ENCODE peak calls at places on chromosomes 6 and 20, in seven cellular contexts. One of them, this sample, is unnamed.

GRCh38 chr20:32204485-32205115 is 2.9 kb downstream of the PLAGL2 start:
- DNase-seq in breast epithelium: no peak
- DNase-seq in cardiac fibroblast: no peak
- DNase-seq in B cell: no peak
- DNase-seq in progenitor cell of endocrine pancreas: no peak
- DNase-seq in psoas muscle: no peak
- DNase-seq in BE2C: no peak
- DNase-seq in this sample: no peak

GRCh38 chr6:160767019-160767646 is 65.1 kb downstream of the PLG start:
- DNase-seq in cardiac fibroblast: peak
- DNase-seq in psoas muscle: peak
- DNase-seq in breast epithelium: peak
- DNase-seq in BE2C: peak
- DNase-seq in progenitor cell of endocrine pancreas: peak
- DNase-seq in B cell: peak
- DNase-seq in this sample: peak

GRCh38 chr20:19996970-19997369 is 20.2 kb upstream of the NAA20 start:
- DNase-seq in psoas muscle: peak
- DNase-seq in B cell: no peak
- DNase-seq in cardiac fibroblast: no peak
- DNase-seq in progenitor cell of endocrine pancreas: no peak
- DNase-seq in breast epithelium: no peak
- DNase-seq in BE2C: no peak
- DNase-seq in this sample: no peak

GRCh38 chr20:3436864-3437574 is 29.6 kb upstream of the DNAAF9 start:
- DNase-seq in B cell: no peak
- DNase-seq in progenitor cell of endocrine pancreas: no peak
- DNase-seq in breast epithelium: no peak
- DNase-seq in cardiac fibroblast: no peak
- DNase-seq in BE2C: no peak
- DNase-seq in psoas muscle: no peak
- DNase-seq in this sample: no peak

GRCh38 chr20:62064788-62065668 is 653 bp downstream of the TAF4 start:
- DNase-seq in B cell: no peak
- DNase-seq in cardiac fibroblast: no peak
- DNase-seq in psoas muscle: peak
- DNase-seq in breast epithelium: peak
- DNase-seq in BE2C: peak
- DNase-seq in progenitor cell of endocrine pancreas: no peak
- DNase-seq in this sample: no peak

GRCh38 chr20:48986899-48987298 is 59.2 kb upstream of the CSE1L start:
- DNase-seq in breast epithelium: no peak
- DNase-seq in progenitor cell of endocrine pancreas: no peak
- DNase-seq in cardiac fibroblast: peak
- DNase-seq in B cell: no peak
- DNase-seq in psoas muscle: no peak
- DNase-seq in BE2C: peak
- DNase-seq in this sample: no peak

GRCh38 chr20:8856668-8857067 is 212.2 kb upstream of the PLCB4 start:
- DNase-seq in BE2C: no peak
- DNase-seq in breast epithelium: no peak
- DNase-seq in B cell: no peak
- DNase-seq in psoas muscle: no peak
- DNase-seq in progenitor cell of endocrine pancreas: no peak
- DNase-seq in cardiac fibroblast: no peak
- DNase-seq in this sample: no peak

GRCh38 chr6:152225231-152225934 is 411.8 kb downstream of the SYNE1 start:
- DNase-seq in progenitor cell of endocrine pancreas: no peak
- DNase-seq in cardiac fibroblast: no peak
- DNase-seq in psoas muscle: no peak
- DNase-seq in B cell: no peak
- DNase-seq in breast epithelium: no peak
- DNase-seq in BE2C: no peak
- DNase-seq in this sample: no peak

GRCh38 chr20:46735436-46735835 is 26.0 kb downstream of the SLC2A10 start:
- DNase-seq in progenitor cell of endocrine pancreas: no peak
- DNase-seq in B cell: no peak
- DNase-seq in breast epithelium: no peak
- DNase-seq in psoas muscle: no peak
- DNase-seq in BE2C: no peak
- DNase-seq in cardiac fibroblast: no peak
- DNase-seq in this sample: no peak

GRCh38 chr20:46551508-46552280 is 1.2 kb upstream of the OCSTAMP start:
- DNase-seq in B cell: no peak
- DNase-seq in cardiac fibroblast: no peak
- DNase-seq in progenitor cell of endocrine pancreas: no peak
- DNase-seq in psoas muscle: no peak
- DNase-seq in BE2C: no peak
- DNase-seq in breast epithelium: no peak
- DNase-seq in this sample: no peak

GRCh38 chr20:43744121-43744520 is 17.3 kb upstream of the GTSF1L start:
- DNase-seq in breast epithelium: no peak
- DNase-seq in B cell: no peak
- DNase-seq in cardiac fibroblast: peak
- DNase-seq in BE2C: no peak
- DNase-seq in progenitor cell of endocrine pancreas: no peak
- DNase-seq in psoas muscle: no peak
- DNase-seq in this sample: no peak

GRCh38 chr6:93684339-93684738 is 265.0 kb upstream of the EPHA7 start:
- DNase-seq in psoas muscle: no peak
- DNase-seq in BE2C: no peak
- DNase-seq in B cell: no peak
- DNase-seq in breast epithelium: no peak
- DNase-seq in cardiac fibroblast: peak
- DNase-seq in progenitor cell of endocrine pancreas: no peak
- DNase-seq in this sample: no peak

GRCh38 chr6:51480040-51480439 is 607.4 kb downstream of the PKHD1 start:
- DNase-seq in progenitor cell of endocrine pancreas: no peak
- DNase-seq in cardiac fibroblast: no peak
- DNase-seq in BE2C: no peak
- DNase-seq in breast epithelium: no peak
- DNase-seq in B cell: no peak
- DNase-seq in psoas muscle: no peak
- DNase-seq in this sample: no peak

GRCh38 chr6:142796571-142796970 is 148.4 kb downstream of the HIVEP2 start:
- DNase-seq in psoas muscle: no peak
- DNase-seq in progenitor cell of endocrine pancreas: no peak
- DNase-seq in BE2C: no peak
- DNase-seq in cardiac fibroblast: peak
- DNase-seq in breast epithelium: no peak
- DNase-seq in B cell: no peak
- DNase-seq in this sample: peak

GRCh38 chr6:138991206-138991605 is 3.2 kb upstream of the REPS1 start:
- DNase-seq in BE2C: no peak
- DNase-seq in psoas muscle: no peak
- DNase-seq in breast epithelium: no peak
- DNase-seq in cardiac fibroblast: no peak
- DNase-seq in B cell: no peak
- DNase-seq in progenitor cell of endocrine pancreas: no peak
- DNase-seq in this sample: no peak

GRCh38 chr6:142304241-142304640 is 2.4 kb downstream of the ADGRG6 start:
- DNase-seq in breast epithelium: no peak
- DNase-seq in progenitor cell of endocrine pancreas: no peak
- DNase-seq in B cell: no peak
- DNase-seq in cardiac fibroblast: no peak
- DNase-seq in psoas muscle: no peak
- DNase-seq in BE2C: no peak
- DNase-seq in this sample: no peak

GRCh38 chr20:62030834-62031434 is 34.7 kb downstream of the TAF4 start:
- DNase-seq in progenitor cell of endocrine pancreas: no peak
- DNase-seq in breast epithelium: no peak
- DNase-seq in B cell: peak
- DNase-seq in psoas muscle: peak
- DNase-seq in BE2C: no peak
- DNase-seq in cardiac fibroblast: no peak
- DNase-seq in this sample: no peak

GRCh38 chr6:122028933-122029332 is 370.5 kb upstream of the HSF2 start:
- DNase-seq in BE2C: no peak
- DNase-seq in B cell: no peak
- DNase-seq in progenitor cell of endocrine pancreas: no peak
- DNase-seq in psoas muscle: no peak
- DNase-seq in breast epithelium: no peak
- DNase-seq in cardiac fibroblast: no peak
- DNase-seq in this sample: no peak

GRCh38 chr6:18997375-18997826 is 610.3 kb downstream of the RNF144B start:
- DNase-seq in breast epithelium: no peak
- DNase-seq in cardiac fibroblast: peak
- DNase-seq in progenitor cell of endocrine pancreas: no peak
- DNase-seq in B cell: no peak
- DNase-seq in BE2C: no peak
- DNase-seq in psoas muscle: no peak
- DNase-seq in this sample: no peak

GRCh38 chr20:17498181-17498580 is 33.0 kb downstream of the BFSP1 start:
- DNase-seq in BE2C: no peak
- DNase-seq in psoas muscle: no peak
- DNase-seq in breast epithelium: no peak
- DNase-seq in cardiac fibroblast: peak
- DNase-seq in progenitor cell of endocrine pancreas: no peak
- DNase-seq in B cell: no peak
- DNase-seq in this sample: no peak

GRCh38 chr6:53066059-53066406 is 829 bp downstream of the FBXO9 start:
- DNase-seq in progenitor cell of endocrine pancreas: peak
- DNase-seq in B cell: no peak
- DNase-seq in cardiac fibroblast: peak
- DNase-seq in breast epithelium: peak
- DNase-seq in BE2C: peak
- DNase-seq in psoas muscle: peak
- DNase-seq in this sample: peak

DNA sequence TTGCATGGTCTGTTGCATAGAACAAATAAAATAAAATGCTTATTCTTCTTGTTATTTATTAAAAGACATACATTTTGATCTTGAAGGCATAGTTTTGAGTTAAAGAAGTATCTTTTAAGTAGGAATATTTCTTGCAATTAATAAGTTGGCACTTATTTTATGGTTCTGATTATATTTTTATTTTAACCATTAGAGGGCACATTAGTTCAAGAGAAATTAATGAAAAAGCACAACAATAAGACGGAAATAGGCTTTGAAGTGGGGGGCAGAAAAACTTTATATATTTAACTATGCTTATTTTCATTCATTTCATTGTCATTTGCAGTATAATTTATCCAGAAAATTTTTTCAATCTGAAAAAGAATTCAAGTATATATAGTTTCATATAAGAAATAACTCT is 44.2 kb upstream of the MAP3K7 start:
- DNase-seq in psoas muscle: no peak
- DNase-seq in cardiac fibroblast: no peak
- DNase-seq in progenitor cell of endocrine pancreas: no peak
- DNase-seq in breast epithelium: no peak
- DNase-seq in B cell: no peak
- DNase-seq in BE2C: no peak
- DNase-seq in this sample: no peak
- TF ChIP-seq CTCF in psoas muscle: no peak
- TF ChIP-seq CTCF in cardiac fibroblast: no peak
- TF ChIP-seq CTCF in progenitor cell of endocrine pancreas: no peak
- TF ChIP-seq CTCF in breast epithelium: no peak
- TF ChIP-seq CTCF in B cell: no peak
- TF ChIP-seq CTCF in BE2C: no peak
- TF ChIP-seq CTCF in this sample: no peak

DNA sequence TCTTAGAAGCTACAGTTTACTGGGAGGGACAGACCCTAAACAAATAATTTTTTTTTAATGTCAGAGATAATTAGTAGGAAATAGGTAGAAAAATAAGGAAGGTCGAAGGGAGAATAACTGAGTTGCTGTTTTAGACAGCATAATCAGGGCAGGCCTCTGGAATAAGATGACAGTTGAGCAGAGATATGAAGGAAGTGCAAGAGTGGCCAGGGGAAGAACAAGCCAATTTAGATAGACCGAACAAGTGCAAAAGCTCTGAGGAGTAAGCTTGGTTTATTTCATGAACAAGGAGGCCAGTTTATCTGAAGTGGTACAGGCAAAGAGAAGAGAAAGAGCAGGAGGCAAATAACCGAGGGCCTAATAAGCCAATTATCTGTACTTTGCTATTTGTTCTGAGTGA is 19.5 kb downstream of the PROCR start:
- DNase-seq in progenitor cell of endocrine pancreas: no peak
- DNase-seq in BE2C: no peak
- DNase-seq in psoas muscle: no peak
- DNase-seq in breast epithelium: no peak
- DNase-seq in B cell: no peak
- DNase-seq in cardiac fibroblast: no peak
- DNase-seq in this sample: no peak
- TF ChIP-seq CTCF in progenitor cell of endocrine pancreas: no peak
- TF ChIP-seq CTCF in BE2C: no peak
- TF ChIP-seq CTCF in psoas muscle: no peak
- TF ChIP-seq CTCF in breast epithelium: no peak
- TF ChIP-seq CTCF in B cell: no peak
- TF ChIP-seq CTCF in cardiac fibroblast: no peak
- TF ChIP-seq CTCF in this sample: no peak

DNA sequence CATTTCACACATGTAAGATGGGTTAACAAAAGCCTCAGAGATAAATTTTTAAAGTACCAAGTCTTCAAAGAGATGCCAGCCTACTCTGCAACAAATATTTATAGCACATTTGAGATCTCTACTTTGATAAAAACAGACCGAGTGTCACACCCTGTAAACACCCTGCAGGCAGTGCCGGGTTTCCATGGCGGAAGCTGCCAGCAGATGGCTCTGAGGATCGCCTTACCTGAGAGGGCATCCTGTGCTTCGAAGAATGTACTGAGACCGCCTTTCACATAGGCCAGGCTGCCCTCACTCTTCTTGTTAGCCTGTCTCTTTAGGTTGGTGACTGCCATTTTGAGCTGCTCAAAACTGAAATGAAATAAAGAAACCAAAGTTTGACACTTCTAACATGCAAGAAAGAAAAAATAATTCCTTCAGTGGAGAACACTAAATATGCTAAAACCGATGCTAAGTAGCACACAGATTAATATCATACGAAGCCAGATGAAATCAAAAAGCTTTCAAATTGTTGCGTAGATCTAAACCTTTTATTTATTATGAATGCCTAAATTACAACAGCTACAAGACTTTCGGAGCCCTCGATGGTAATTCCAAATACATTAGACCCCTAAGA is 39.3 kb downstream of the HUS1B start:
- DNase-seq in psoas muscle: no peak
- DNase-seq in BE2C: no peak
- DNase-seq in B cell: no peak
- DNase-seq in progenitor cell of endocrine pancreas: no peak
- DNase-seq in breast epithelium: peak
- DNase-seq in cardiac fibroblast: no peak
- DNase-seq in this sample: no peak
- TF ChIP-seq CTCF in psoas muscle: peak
- TF ChIP-seq CTCF in BE2C: peak
- TF ChIP-seq CTCF in B cell: no peak
- TF ChIP-seq CTCF in progenitor cell of endocrine pancreas: no peak
- TF ChIP-seq CTCF in breast epithelium: no peak
- TF ChIP-seq CTCF in cardiac fibroblast: no peak
- TF ChIP-seq CTCF in this sample: no peak

DNA sequence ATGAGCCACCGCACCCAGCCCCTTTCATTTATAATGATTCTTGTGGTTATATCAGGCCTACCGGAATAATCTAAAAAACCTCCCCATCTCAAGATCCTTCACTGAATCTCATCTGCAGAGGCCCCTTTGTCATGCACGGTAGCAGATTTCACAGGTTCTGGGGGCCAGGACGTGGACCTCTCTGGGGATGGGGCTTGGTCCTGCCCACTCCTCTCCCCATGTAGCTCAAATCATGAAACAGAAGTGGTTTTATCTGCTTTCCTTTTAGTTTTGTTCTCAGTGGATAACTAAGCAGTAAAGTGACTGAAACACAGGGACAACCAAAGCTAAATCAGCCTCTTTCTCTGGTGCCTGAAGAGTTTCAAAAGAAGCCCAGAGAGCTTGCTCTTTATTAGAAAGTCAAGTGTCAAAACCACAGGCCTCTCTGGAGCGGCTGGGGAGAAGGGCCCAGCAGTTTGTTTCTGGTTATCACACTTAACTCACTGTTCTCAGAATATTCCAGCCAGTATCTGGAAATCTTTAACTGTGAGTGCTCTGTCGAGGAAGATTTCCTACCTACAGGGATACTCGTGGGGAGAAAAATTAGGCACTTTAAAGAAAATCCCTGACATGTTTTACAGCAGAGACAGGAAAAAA is 60.6 kb upstream of the FAM184A start:
- DNase-seq in psoas muscle: no peak
- DNase-seq in BE2C: no peak
- DNase-seq in progenitor cell of endocrine pancreas: no peak
- DNase-seq in breast epithelium: no peak
- DNase-seq in B cell: peak
- DNase-seq in cardiac fibroblast: no peak
- DNase-seq in this sample: no peak
- TF ChIP-seq CTCF in psoas muscle: no peak
- TF ChIP-seq CTCF in BE2C: no peak
- TF ChIP-seq CTCF in progenitor cell of endocrine pancreas: no peak
- TF ChIP-seq CTCF in breast epithelium: no peak
- TF ChIP-seq CTCF in B cell: no peak
- TF ChIP-seq CTCF in cardiac fibroblast: no peak
- TF ChIP-seq CTCF in this sample: no peak